ENCODE peak calls at places on chromosome 21, in four cellular contexts. N, D, E and U are unnamed samples.

GRCh38 chr21:37658994-37659458 is 257.2 kb downstream of the KCNJ6 start:
- DNase-seq in N (no peak), D (peak; percentile 72), E (peak; percentile 53), U (peak; percentile 74)

GRCh38 chr21:33299181-33299752 is 25.5 kb upstream of the IFNAR1 start:
- DNase-seq in N (no peak), D (no peak), E (no peak), U (no peak)

GRCh38 chr21:39161064-39161463 is 22.2 kb downstream of the PSMG1 start:
- DNase-seq in N (no peak), D (no peak), E (no peak), U (no peak)

GRCh38 chr21:38712076-38712475 is 93.7 kb upstream of the ETS2 start:
- DNase-seq in N (no peak), D (peak; percentile 27), E (peak; percentile 21), U (peak; percentile 43)

GRCh38 chr21:16258834-16259611 is 529.2 kb downstream of the USP25 start:
- DNase-seq in N (no peak), D (no peak), E (no peak), U (no peak)

GRCh38 chr21:36035381-36035791 is 24.9 kb downstream of the SETD4 start:
- DNase-seq in N (no peak), D (no peak), E (no peak), U (no peak)

GRCh38 chr21:39060485-39061099 is 122.7 kb downstream of the PSMG1 start:
- DNase-seq in N (no peak), D (no peak), E (no peak), U (no peak)

GRCh38 chr21:19540287-19540686 is 1136.7 kb upstream of the TMPRSS15 start:
- DNase-seq in N (no peak), D (no peak), E (no peak), U (no peak)

GRCh38 chr21:39025198-39025597 is 158.1 kb downstream of the PSMG1 start:
- DNase-seq in N (no peak), D (no peak), E (no peak), U (no peak)

GRCh38 chr21:39518055-39518844 is 66.5 kb downstream of the SH3BGR start:
- DNase-seq in N (peak; percentile 58), D (peak; percentile 32), E (peak; percentile 86), U (peak; percentile 58)

GRCh38 chr21:32578107-32578691 is 7.1 kb downstream of the TCP10L start:
- DNase-seq in N (no peak), D (peak; percentile 9), E (no peak), U (no peak)

GRCh38 chr21:34129971-34130597 is 56.7 kb downstream of the MRPS6 start:
- DNase-seq in N (peak; percentile 61), D (peak; percentile 48), E (no peak), U (peak; percentile 65)

GRCh38 chr21:31576428-31576827 is 83.1 kb upstream of the SOD1 start:
- DNase-seq in N (no peak), D (no peak), E (no peak), U (no peak)

GRCh38 chr21:34812510-34813265 is 143.9 kb downstream of the CLIC6 start:
- DNase-seq in N (no peak), D (peak; percentile 99), E (peak; percentile 92), U (peak; percentile 89)

GRCh38 chr21:31204801-31205200 is 139.3 kb downstream of the TIAM1 start:
- DNase-seq in N (no peak), D (no peak), E (peak; percentile 75), U (no peak)

GRCh38 chr21:31142600-31142999 is 104.3 kb upstream of the KRTAP19-8 start:
- DNase-seq in N (no peak), D (no peak), E (no peak), U (no peak)

GRCh38 chr21:34029724-34030528 is 43.5 kb upstream of the MRPS6 start:
- DNase-seq in N (peak; percentile 58), D (peak; percentile 82), E (peak; percentile 95), U (peak; percentile 78)

GRCh38 chr21:33866851-33867250 is 48.8 kb downstream of the ATP5PO start:
- DNase-seq in N (no peak), D (peak; percentile 60), E (no peak), U (peak; percentile 31)

GRCh38 chr21:23475518-23476189 is 2131.6 kb downstream of the MRPL39 start:
- DNase-seq in N (no peak), D (no peak), E (peak; percentile 52), U (no peak)

GRCh38 chr21:29481641-29482040 is 182.9 kb downstream of the BACH1 start:
- DNase-seq in N (no peak), D (peak; percentile 73), E (no peak), U (peak; percentile 12)

GRCh38 chr21:40053007-40053406 is 185.8 kb downstream of the PCP4 start:
- DNase-seq in N (no peak), D (no peak), E (no peak), U (no peak)

GRCh38 chr21:34364921-34365320 is 1.1 kb downstream of the KCNE2 start:
- DNase-seq in N (no peak), D (no peak), E (no peak), U (no peak)

GRCh38 chr21:34120867-34121266 is 47.5 kb downstream of the MRPS6 start:
- DNase-seq in N (no peak), D (no peak), E (no peak), U (no peak)

GRCh38 chr21:26845066-26845749 is at the start of gene ADAMTS1:
- DNase-seq in N (peak; percentile 88), D (peak; percentile 92), E (peak; percentile 92), U (peak; percentile 95)

GRCh38 chr21:34822209-34822608 is 153.4 kb downstream of the CLIC6 start:
- DNase-seq in N (no peak), D (no peak), E (no peak), U (no peak)

GRCh38 chr21:17469727-17470126 is 43.1 kb upstream of the CXADR start:
- DNase-seq in N (no peak), D (no peak), E (no peak), U (no peak)

GRCh38 chr21:27067226-27067625 is 100.3 kb upstream of the ADAMTS5 start:
- DNase-seq in N (no peak), D (no peak), E (no peak), U (no peak)

GRCh38 chr21:16605588-16605987 is 875.8 kb downstream of the USP25 start:
- DNase-seq in N (no peak), D (no peak), E (no peak), U (peak; percentile 5)

GRCh38 chr21:19122371-19122770 is 718.8 kb upstream of the TMPRSS15 start:
- DNase-seq in N (no peak), D (no peak), E (no peak), U (no peak)

GRCh38 chr21:40269239-40269638 is 402.0 kb downstream of the PCP4 start:
- DNase-seq in N (no peak), D (no peak), E (no peak), U (no peak)

GRCh38 chr21:29650561-29651022 is 289.2 kb downstream of the GRIK1 start:
- DNase-seq in N (no peak), D (no peak), E (no peak), U (no peak)

GRCh38 chr21:29250642-29251041 is 48.1 kb upstream of the BACH1 start:
- DNase-seq in N (no peak), D (no peak), E (no peak), U (no peak)

GRCh38 chr21:16192900-16193299 is 463.1 kb downstream of the USP25 start:
- DNase-seq in N (no peak), D (peak; percentile 20), E (no peak), U (no peak)

GRCh38 chr21:37459575-37459974 is 93.0 kb downstream of the DYRK1A start:
- DNase-seq in N (no peak), D (peak; percentile 69), E (peak; percentile 23), U (peak; percentile 60)

DNA sequence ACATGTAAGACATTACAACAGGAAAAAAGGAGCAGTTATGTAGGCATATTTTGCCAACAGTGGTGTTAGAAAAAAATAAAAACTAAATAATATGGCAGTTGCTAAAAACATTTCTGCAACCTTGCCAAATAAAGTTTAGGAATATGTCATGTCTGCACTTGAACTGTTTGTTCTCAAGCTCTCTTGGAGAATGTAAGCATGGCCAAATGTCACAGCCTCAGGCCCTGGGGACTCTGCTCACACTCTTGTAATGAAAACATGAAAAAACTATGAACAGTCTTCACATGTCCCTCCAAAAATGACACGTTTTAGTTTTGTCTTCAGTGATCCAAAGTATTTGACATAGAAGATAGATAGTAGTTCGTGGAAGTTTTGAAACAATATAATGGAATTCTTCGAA is 753.3 kb downstream of the LTN1 start:
- DNase-seq in N (no peak), D (no peak), E (no peak), U (peak; percentile 27)
- H4K8ac ChIP-seq in N (no peak overlapping the region), D (no peak overlapping the region), E (no peak overlapping the region), U (no peak overlapping the region)

GRCh38 chr21:22343721-22344120 is 1345.5 kb downstream of the NCAM2 start:
- DNase-seq in N (no peak), D (no peak), E (no peak), U (no peak)

GRCh38 chr21:22345624-22346023 is 1347.4 kb downstream of the NCAM2 start:
- DNase-seq in N (no peak), D (no peak), E (no peak), U (no peak)

GRCh38 chr21:22343303-22343702 is 1345.1 kb downstream of the NCAM2 start:
- DNase-seq in N (no peak), D (no peak), E (no peak), U (no peak)

GRCh38 chr21:22346576-22346975 is 1348.4 kb downstream of the NCAM2 start:
- DNase-seq in N (no peak), D (no peak), E (no peak), U (no peak)

DNA sequence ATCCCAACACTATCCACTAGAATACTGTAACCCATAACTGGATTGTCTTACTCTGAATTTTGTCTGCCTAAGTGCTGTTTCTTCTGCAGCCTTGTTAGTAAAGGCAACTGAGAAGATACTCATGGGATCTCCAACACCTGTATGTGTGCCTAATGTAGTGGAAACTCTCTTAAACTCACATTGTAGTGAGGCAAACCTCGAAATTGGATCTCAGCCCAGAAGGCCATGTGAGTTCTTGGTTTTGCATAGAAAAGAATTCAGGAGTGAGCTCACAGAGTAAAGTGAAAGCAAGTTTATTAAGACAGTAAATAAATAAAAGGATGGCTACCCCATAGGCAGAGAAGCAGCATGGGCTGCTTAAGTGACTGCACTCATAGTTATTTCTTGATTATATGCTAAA is 1344.6 kb downstream of the NCAM2 start:
- DNase-seq in N (no peak), D (no peak), E (no peak), U (no peak)
- H3K4me1 ChIP-seq in N (no peaks in the 10 kb centered on the region), D (no peaks in the 10 kb centered on the region), E (no peaks in the 10 kb centered on the region), U (no peaks in the 10 kb centered on the region)

DNA sequence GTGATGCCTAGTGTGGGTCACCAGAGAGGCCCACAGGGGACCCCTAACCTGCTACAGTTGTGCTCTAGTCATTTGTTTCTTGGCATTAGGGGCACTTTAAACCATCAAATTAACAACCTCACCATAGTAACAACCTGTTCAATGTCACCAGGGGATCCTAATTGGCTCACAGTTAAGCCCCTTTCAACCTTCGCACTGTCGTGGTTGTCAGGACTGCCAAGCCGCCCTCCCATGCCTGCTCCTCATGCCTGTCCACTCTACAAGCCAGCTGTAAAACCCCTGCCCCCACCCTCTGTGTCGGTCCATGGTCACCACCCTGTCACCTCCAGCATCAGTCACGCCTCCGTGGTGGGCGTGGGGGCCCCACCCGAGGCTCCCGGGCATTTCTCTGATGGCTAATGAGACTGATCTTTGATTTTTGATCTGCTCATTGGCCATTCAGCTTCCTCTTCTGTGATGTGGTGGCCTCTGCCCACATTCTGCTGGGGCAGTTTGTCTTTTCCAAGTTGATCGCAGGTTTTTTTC is 96.6 kb downstream of the WDR4 start:
- DNase-seq in N (no peak), D (no peak), E (no peak), U (no peak)
- H4K91ac ChIP-seq in N (no peak overlapping the region), D (no peak overlapping the region), E (no peak overlapping the region), U (peak overlapping the region; percentile 47)

DNA sequence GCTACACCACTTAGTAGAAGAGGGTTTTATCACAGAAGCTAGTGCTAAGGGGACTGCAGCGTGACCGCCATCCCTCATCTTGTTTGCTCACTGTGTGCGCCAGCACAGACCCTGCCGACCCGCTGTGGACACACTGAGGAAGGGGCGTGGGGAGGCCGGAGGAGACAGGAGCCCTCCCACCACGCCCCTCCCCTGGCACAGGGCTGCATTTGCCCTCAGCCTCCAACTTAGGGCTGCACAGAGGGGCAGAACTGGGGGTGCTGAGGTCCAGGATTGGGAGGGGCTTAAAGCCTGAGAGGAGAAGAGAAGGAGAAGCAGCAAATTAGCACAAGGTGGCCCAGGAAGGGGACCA is 37.2 kb downstream of the RRP1 start:
- DNase-seq in N (no peak), D (no peak), E (no peak), U (no peak)
- H4K8ac ChIP-seq in N (peak overlapping the region; percentile 87), D (no peak overlapping the region), E (no peak overlapping the region), U (no peak overlapping the region)